ENCODE peak calls at places on chromosomes 4 and X, in seven cellular contexts. K is astrocyte of the spinal cord, O is foreskin fibroblast, Y is GM06990, N is AG10803, T is body of pancreas, R is neural crest cell. M is an unnamed sample.
A peak's percentile ranks its signal among the peaks of the same experiment; 100 is the strongest.

GRCh38 chrX:74534569-74535038 is 79.8 kb downstream of the RLIM start:
- DNase-seq in O (no peak), T (no peak), Y (peak; percentile 30), N (peak; percentile 56), R (no peak), K (peak; percentile 35), M (peak; percentile 21)

GRCh38 chrX:17817242-17817641 is 43.9 kb downstream of the RAI2 start:
- DNase-seq in O (no peak), Y (no peak), K (no peak), R (no peak), N (no peak), T (no peak), M (no peak)

GRCh38 chr4:112361181-112361791 is 64.1 kb downstream of the ALPK1 start:
- DNase-seq in T (no peak), N (peak; percentile 9), R (no peak), K (peak; percentile 70), Y (peak; percentile 69), O (peak; percentile 18), M (no peak)

GRCh38 chr4:137387924-137388323 is 144.4 kb downstream of the PCDH18 start:
- DNase-seq in N (peak; percentile 77), T (no peak), Y (no peak), K (peak; percentile 84), O (peak; percentile 74), R (no peak), M (no peak)

GRCh38 chr4:119299221-119300071 is 22.5 kb downstream of the FABP2 start:
- DNase-seq in Y (peak; percentile 13), T (no peak), R (no peak), O (no peak), N (peak; percentile 22), K (peak; percentile 28), M (peak; percentile 48)

GRCh38 chr4:54568184-54568583 is 89.6 kb upstream of the KIT start:
- DNase-seq in Y (no peak), O (peak; percentile 70), N (peak; percentile 91), R (no peak), K (peak; percentile 64), T (no peak), M (no peak)

GRCh38 chr4:87565746-87566145 is 36.6 kb upstream of the SPARCL1 start:
- DNase-seq in Y (no peak), R (no peak), O (no peak), T (no peak), N (no peak), K (no peak), M (no peak)

GRCh38 chr4:114015444-114015899 is 36.0 kb upstream of the ARSJ start:
- DNase-seq in K (peak; percentile 100), N (peak; percentile 99), O (peak; percentile 98), Y (no peak), T (no peak), R (no peak), M (no peak)

GRCh38 chr4:142044271-142044670 is 407.9 kb downstream of the IL15 start:
- DNase-seq in R (no peak), O (peak; percentile 67), N (no peak), K (no peak), Y (no peak), T (no peak), M (no peak)

GRCh38 chr4:48904101-48904500 is 2.5 kb downstream of the OCIAD2 start:
- DNase-seq in O (no peak), T (no peak), R (no peak), Y (no peak), K (no peak), N (no peak), M (no peak)

GRCh38 chr4:780730-781492 is 45.0 kb downstream of the CPLX1 start:
- DNase-seq in Y (no peak), N (no peak), R (no peak), T (no peak), K (no peak), O (no peak), M (no peak)

GRCh38 chrX:12771445-12772069 is 19.7 kb upstream of the PRPS2 start:
- DNase-seq in R (peak; percentile 50), T (peak; percentile 50), Y (peak; percentile 67), K (peak; percentile 5), N (peak; percentile 16), O (peak; percentile 15), M (peak; percentile 62)

GRCh38 chr4:55742655-55743191 is 76.9 kb upstream of the EXOC1L start:
- DNase-seq in T (no peak), R (no peak), K (peak; percentile 45), N (peak; percentile 13), Y (no peak), O (no peak), M (no peak)

GRCh38 chr4:43485196-43485595 is 592.7 kb downstream of the GRXCR1 start:
- DNase-seq in R (no peak), Y (no peak), N (no peak), O (no peak), T (no peak), K (no peak), M (no peak)

GRCh38 chrX:139187738-139188137 is 342.8 kb upstream of the F9 start:
- DNase-seq in Y (no peak), R (no peak), K (no peak), N (no peak), O (no peak), T (no peak), M (no peak)

GRCh38 chr4:61320154-61320553 is 120.0 kb downstream of the ADGRL3 start:
- DNase-seq in R (no peak), K (peak; percentile 25), Y (no peak), N (no peak), O (no peak), T (no peak), M (no peak)

GRCh38 chr4:15755321-15755750 is 22.8 kb upstream of the CD38 start:
- DNase-seq in R (no peak), K (peak; percentile 64), O (peak; percentile 24), N (peak; percentile 13), T (no peak), Y (no peak), M (no peak)

GRCh38 chrX:44415639-44416386 is 72.3 kb upstream of the EFHC2 start:
- DNase-seq in Y (no peak), N (no peak), O (no peak), K (no peak), T (peak; percentile 75), R (no peak), M (no peak)

GRCh38 chr4:109218288-109218687 is 84.2 kb downstream of the COL25A1 start:
- DNase-seq in T (no peak), Y (no peak), N (no peak), K (no peak), O (no peak), R (no peak), M (no peak)

GRCh38 chr4:114037981-114038380 is 58.5 kb upstream of the ARSJ start:
- DNase-seq in R (no peak), Y (no peak), N (no peak), K (no peak), O (no peak), T (no peak), M (no peak)

GRCh38 chr4:107930821-107931774 is at the start of gene CYP2U1:
- DNase-seq in R (peak; percentile 78), Y (peak; percentile 87), K (peak; percentile 76), T (peak; percentile 82), N (peak; percentile 63), O (peak; percentile 73), M (peak; percentile 89)

DNA sequence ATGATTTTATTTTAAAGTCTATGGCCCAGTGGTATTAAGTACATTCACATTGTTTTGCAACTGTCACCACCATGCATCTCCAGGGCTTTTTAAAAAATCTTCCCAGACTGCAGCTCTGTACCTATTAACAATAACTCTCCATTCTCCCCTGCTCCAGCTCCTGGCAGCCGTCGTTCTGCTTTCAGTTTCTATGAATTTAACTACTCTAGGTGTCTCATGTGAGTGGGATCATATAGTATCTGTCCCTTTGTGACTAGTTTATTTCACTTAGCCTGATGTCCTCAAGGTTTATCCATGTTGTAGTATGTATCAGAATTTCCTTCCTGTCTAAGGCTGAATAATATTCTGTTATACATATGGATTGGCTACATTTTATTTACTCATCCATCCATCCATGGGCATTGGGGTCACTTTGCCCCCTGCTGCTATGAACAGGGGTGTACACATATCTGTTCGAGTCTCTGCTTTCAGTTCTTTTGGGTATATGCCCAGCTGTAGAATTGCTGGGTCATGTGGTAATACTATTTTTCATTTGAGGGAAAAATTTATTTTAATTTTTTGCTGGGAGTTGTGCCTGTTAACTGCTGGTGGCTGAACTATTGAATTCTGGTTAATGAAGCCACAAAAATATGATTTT is 131.3 kb downstream of the ARHGAP10 start:
- DNase-seq in Y (no peak), K (no peak), O (no peak), T (no peak), N (no peak), R (no peak), M (no peak)
- TF ChIP-seq CTCF in Y (no peak), K (peak; percentile 2), O (no peak), T (no peak), N (peak; percentile 27), R (no peak), M (no peak)

GRCh38 chr4:80367737-80368136 is 32.2 kb downstream of the CFAP299 start:
- DNase-seq in T (no peak), R (no peak), N (peak; percentile 59), K (no peak), Y (no peak), O (peak; percentile 29), M (no peak)
- TF ChIP-seq CTCF in T (no peak), R (no peak), N (no peak), K (no peak), Y (no peak), O (no peak), M (no peak)

GRCh38 chr4:77045490-77045889 is 30.3 kb downstream of the CCNI start:
- DNase-seq in K (peak; percentile 45), O (no peak), N (no peak), R (no peak), T (no peak), Y (no peak), M (no peak)
- TF ChIP-seq CTCF in K (peak; percentile 36), O (no peak), N (peak; percentile 40), R (peak; percentile 56), T (no peak), Y (no peak), M (no peak)

DNA sequence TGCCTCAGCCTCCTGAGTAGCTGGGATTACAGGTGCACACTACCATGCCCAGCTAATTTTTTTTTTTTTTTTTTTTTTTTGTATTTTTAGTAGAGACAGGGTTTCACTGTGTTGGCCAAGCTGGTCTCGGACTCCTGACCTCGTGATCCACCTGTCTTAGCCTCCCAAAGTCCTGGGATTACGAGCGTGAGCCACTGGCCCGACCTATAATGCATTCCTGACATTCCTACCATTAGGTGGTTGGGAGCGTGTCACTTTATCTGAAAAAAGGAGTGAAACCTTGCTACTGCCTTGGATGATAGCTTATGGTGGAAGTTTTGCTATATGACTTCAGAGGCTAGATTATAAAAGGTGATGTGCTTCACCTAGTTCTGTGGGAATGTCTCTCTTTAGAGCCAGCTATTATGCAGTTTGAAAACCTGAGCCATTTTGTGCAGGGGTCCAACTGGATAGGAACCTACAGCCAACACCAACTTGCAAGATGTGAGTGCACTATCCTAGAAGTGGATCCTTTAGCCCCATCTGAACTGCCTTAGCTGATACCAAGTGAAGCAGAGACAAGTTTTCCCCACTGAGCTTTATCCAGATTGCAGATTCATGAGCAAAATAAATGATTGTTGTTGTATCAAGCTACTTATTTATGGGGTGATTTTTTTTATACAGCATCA is 29.9 kb upstream of the EMCN start:
- DNase-seq in Y (no peak), K (no peak), O (no peak), N (no peak), R (no peak), T (no peak), M (no peak)
- TF ChIP-seq CTCF in Y (no peak), K (no peak), O (no peak), N (no peak), R (no peak), T (no peak), M (no peak)